ENCODE peak calls at places on chromosomes 6 and 20, in eight cellular contexts. O is PC-9; Q is heart right ventricle; C is H9; U is lower lobe of right lung; Z is tibial nerve; S is small intestine; Y is effector memory CD4-positive, alpha-beta T cell. T is an unnamed sample.

GRCh38 chr6:107666084-107666981 is 157.8 kb downstream of the SCML4 start:
- DNase-seq in O (peak; percentile 60), Q (no peak), C (no peak), U (no peak), Z (no peak), S (no peak), Y (no peak), T (no peak)

GRCh38 chr6:43919774-43920173 is 149.8 kb downstream of the VEGFA start:
- DNase-seq in O (no peak), Q (no peak), C (no peak), U (no peak), Z (no peak), S (no peak), Y (no peak), T (no peak)

GRCh38 chr20:4519530-4519929 is 202.2 kb upstream of the PRND start:
- DNase-seq in O (no peak), Q (no peak), C (peak; percentile 77), U (peak; percentile 46), Z (no peak), S (peak; percentile 29), Y (no peak), T (no peak)

GRCh38 chr6:114319749-114320148 is 23.1 kb downstream of the HS3ST5 start:
- DNase-seq in O (no peak), Q (no peak), C (no peak), U (no peak), Z (no peak), S (no peak), Y (no peak), T (no peak)

GRCh38 chr20:33065785-33066184 is 12.1 kb downstream of the BPIFB3 start:
- DNase-seq in O (no peak), Q (no peak), C (no peak), U (no peak), Z (no peak), S (no peak), Y (no peak), T (no peak)

GRCh38 chr6:138716017-138716416 is 57.6 kb upstream of the CCDC28A start:
- DNase-seq in O (no peak), Q (no peak), C (no peak), U (no peak), Z (no peak), S (no peak), Y (no peak), T (no peak)

GRCh38 chr6:124964084-124964763 is 2.0 kb downstream of the RNF217 start:
- DNase-seq in O (peak; percentile 69), Q (no peak), C (no peak), U (no peak), Z (peak; percentile 77), S (peak; percentile 85), Y (no peak), T (no peak)

GRCh38 chr6:170177383-170178265 is 113.3 kb downstream of the DLL1 start:
- DNase-seq in O (no peak), Q (no peak), C (peak; percentile 26), U (peak; percentile 45), Z (no peak), S (no peak), Y (peak; percentile 10), T (no peak)

GRCh38 chr20:17969276-17969883 is 562 bp downstream of the MGME1 start:
- DNase-seq in O (peak; percentile 53), Q (peak; percentile 37), C (no peak), U (peak; percentile 55), Z (no peak), S (peak; percentile 74), Y (peak; percentile 28), T (peak; percentile 28)

GRCh38 chr6:83221886-83222479 is 28.8 kb downstream of the RWDD2A start:
- DNase-seq in O (no peak), Q (no peak), C (no peak), U (no peak), Z (no peak), S (peak; percentile 36), Y (no peak), T (peak; percentile 6)

GRCh38 chr6:151452750-151453427 is 963 bp upstream of the RMND1 start:
- DNase-seq in O (peak; percentile 41), Q (peak; percentile 53), C (no peak), U (no peak), Z (peak; percentile 22), S (peak; percentile 33), Y (no peak), T (no peak)

GRCh38 chr6:53032853-53033252 is 32.4 kb upstream of the FBXO9 start:
- DNase-seq in O (no peak), Q (no peak), C (no peak), U (no peak), Z (no peak), S (no peak), Y (no peak), T (no peak)

GRCh38 chr20:58700121-58700780 is 7.7 kb downstream of the NPEPL1 start:
- DNase-seq in O (no peak), Q (no peak), C (no peak), U (no peak), Z (no peak), S (peak; percentile 80), Y (no peak), T (no peak)

GRCh38 chr6:4660377-4661321 is 115.6 kb upstream of the CDYL start:
- DNase-seq in O (no peak), Q (peak; percentile 16), C (peak; percentile 28), U (no peak), Z (no peak), S (no peak), Y (no peak), T (no peak)

GRCh38 chr6:13522639-13523038 is 35.2 kb upstream of the GFOD1 start:
- DNase-seq in O (no peak), Q (no peak), C (no peak), U (no peak), Z (no peak), S (no peak), Y (no peak), T (no peak)

GRCh38 chr6:89862281-89862680 is 32.0 kb upstream of the GJA10 start:
- DNase-seq in O (no peak), Q (no peak), C (no peak), U (no peak), Z (no peak), S (no peak), Y (no peak), T (no peak)

GRCh38 chr6:163694988-163695942 is 280.7 kb downstream of the QKI start:
- DNase-seq in O (no peak), Q (no peak), C (no peak), U (no peak), Z (no peak), S (no peak), Y (no peak), T (no peak)
- H3K27me3 ChIP-seq in O (peaks cover 97% of the 10 kb centered on the region), Q (no peaks in the 10 kb centered on the region), C (no peaks in the 10 kb centered on the region), U (no peaks in the 10 kb centered on the region), Z (no peaks in the 10 kb centered on the region), S (no peaks in the 10 kb centered on the region), Y (no peaks in the 10 kb centered on the region), T (no peaks in the 10 kb centered on the region)

GRCh38 chr20:50096237-50096636 is 16.7 kb downstream of the UBE2V1 start:
- DNase-seq in O (no peak), Q (no peak), C (no peak), U (no peak), Z (no peak), S (no peak), Y (no peak), T (no peak)
- H3K4me1 ChIP-seq in O (peaks cover 29% of the 10 kb centered on the region), Q (peaks cover 45% of the 10 kb centered on the region), C (peaks cover 3% of the 10 kb centered on the region), U (peaks cover 34% of the 10 kb centered on the region), Z (peaks cover 13% of the 10 kb centered on the region), S (peaks cover 7% of the 10 kb centered on the region), Y (no peaks in the 10 kb centered on the region), T (peaks cover 6% of the 10 kb centered on the region)

GRCh38 chr20:61420056-61420455 is 168.0 kb downstream of the CDH4 start:
- DNase-seq in O (no peak), Q (no peak), C (no peak), U (no peak), Z (no peak), S (no peak), Y (no peak), T (no peak)
- H3K27ac ChIP-seq in O (no peak overlapping the region), Q (no peak overlapping the region), C (no peak overlapping the region), U (no peak overlapping the region), Z (no peak overlapping the region), S (no peak overlapping the region), Y (no peak overlapping the region), T (no peak overlapping the region)

GRCh38 chr20:3072530-3073250 is 1.3 kb downstream of the OXT start:
- DNase-seq in O (no peak), Q (no peak), C (no peak), U (no peak), Z (no peak), S (no peak), Y (no peak), T (no peak)

GRCh38 chr20:3071266-3071609 is 182 bp upstream of the OXT start:
- DNase-seq in O (no peak), Q (no peak), C (no peak), U (no peak), Z (no peak), S (no peak), Y (no peak), T (no peak)

GRCh38 chr20:3071610-3072529 is at the start of gene OXT:
- DNase-seq in O (no peak), Q (peak; percentile 33), C (peak; percentile 77), U (peak; percentile 65), Z (no peak), S (peak; percentile 54), Y (peak; percentile 61), T (peak; percentile 65)

GRCh38 chr20:3077618-3078134 is 6.3 kb downstream of the OXT start:
- DNase-seq in O (no peak), Q (no peak), C (no peak), U (no peak), Z (no peak), S (no peak), Y (no peak), T (no peak)

GRCh38 chr20:3074812-3075211 is 3.4 kb downstream of the OXT start:
- DNase-seq in O (peak; percentile 75), Q (no peak), C (no peak), U (no peak), Z (no peak), S (peak; percentile 44), Y (no peak), T (no peak)
- H3K27me3 ChIP-seq in O (no peaks in the 10 kb centered on the region), Q (peaks cover 20% of the 10 kb centered on the region), C (peaks cover 9% of the 10 kb centered on the region), U (peaks cover 23% of the 10 kb centered on the region), Z (no peaks in the 10 kb centered on the region), S (no peaks in the 10 kb centered on the region), Y (no peaks in the 10 kb centered on the region), T (no peaks in the 10 kb centered on the region)

GRCh38 chr6:44931385-44931784 is 396.7 kb upstream of the RUNX2 start:
- DNase-seq in O (no peak), Q (no peak), C (no peak), U (no peak), Z (no peak), S (no peak), Y (no peak), T (no peak)
- H3K4me1 ChIP-seq in O (no peaks in the 10 kb centered on the region), Q (no peaks in the 10 kb centered on the region), C (no peaks in the 10 kb centered on the region), U (no peaks in the 10 kb centered on the region), Z (no peaks in the 10 kb centered on the region), S (no peaks in the 10 kb centered on the region), Y (peaks cover 9% of the 10 kb centered on the region), T (peaks cover 17% of the 10 kb centered on the region)

GRCh38 chr6:1958257-1958656 is 287.1 kb downstream of the GMDS start:
- DNase-seq in O (no peak), Q (no peak), C (no peak), U (no peak), Z (no peak), S (no peak), Y (no peak), T (no peak)
- H3K27ac ChIP-seq in O (no peak overlapping the region), Q (no peak overlapping the region), C (no peak overlapping the region), U (no peak overlapping the region), Z (no peak overlapping the region), S (no peak overlapping the region), Y (no peak overlapping the region), T (no peak overlapping the region)

GRCh38 chr20:62464990-62465389 is 10.8 kb downstream of the GATA5 start:
- DNase-seq in O (no peak), Q (no peak), C (no peak), U (no peak), Z (no peak), S (no peak), Y (no peak), T (no peak)
- H3K27me3 ChIP-seq in O (peaks cover 27% of the 10 kb centered on the region), Q (no peaks in the 10 kb centered on the region), C (no peaks in the 10 kb centered on the region), U (peaks cover 22% of the 10 kb centered on the region), Z (no peaks in the 10 kb centered on the region), S (no peaks in the 10 kb centered on the region), Y (no peaks in the 10 kb centered on the region), T (no peaks in the 10 kb centered on the region)